ENCODE peak calls at places on chromosomes 16 and 17, in nine cellular contexts. G, M, H, A, Y, O, S, K and N are unnamed samples.

GRCh38 chr16:59440-60059 is 5.9 kb downstream of the SNRNP25 start:
- DNase-seq in Y (no peak), O (no peak), A (no peak), G (no peak), M (no peak), S (no peak), H (no peak), K (no peak), N (no peak)

GRCh38 chr17:1762233-1762905 is 509 bp downstream of the SERPINF1 start:
- DNase-seq in G (no peak), H (no peak), M (peak), Y (no peak), O (no peak), A (no peak), K (no peak), S (no peak), N (no peak)

GRCh38 chr16:12239953-12240485 is 263.5 kb downstream of the SNX29 start:
- DNase-seq in H (no peak), K (no peak), M (peak), A (no peak), Y (no peak), O (no peak), S (no peak), G (no peak), N (no peak)

GRCh38 chr16:17408955-17409441 is 61.8 kb downstream of the XYLT1 start:
- DNase-seq in S (no peak), M (no peak), G (no peak), K (no peak), O (no peak), A (no peak), Y (peak), H (peak), N (peak)

GRCh38 chr16:31362476-31363405 is 7.8 kb downstream of the ITGAX start:
- DNase-seq in K (no peak), G (peak), H (no peak), M (no peak), O (peak), Y (no peak), A (no peak), S (no peak), N (no peak)

GRCh38 chr17:50270430-50271172 is 3.7 kb upstream of the TMEM92 start:
- DNase-seq in O (peak), K (peak), G (peak), M (peak), Y (no peak), H (no peak), S (no peak), A (no peak), N (no peak)

GRCh38 chr16:69601250-69601649 is 35.5 kb downstream of the NFAT5 start:
- DNase-seq in K (no peak), A (no peak), H (no peak), S (no peak), Y (no peak), M (no peak), G (no peak), O (no peak), N (no peak)

GRCh38 chr17:62781356-62781755 is 26.8 kb downstream of the MARCHF10 start:
- DNase-seq in M (peak), S (no peak), A (no peak), K (no peak), H (no peak), G (no peak), Y (no peak), O (no peak), N (no peak)

GRCh38 chr17:34579979-34580684 is 750 bp downstream of the TMEM132E start:
- DNase-seq in H (peak), O (no peak), G (peak), K (no peak), Y (no peak), M (no peak), S (no peak), A (no peak), N (peak)

GRCh38 chr17:79150799-79151198 is 76.2 kb downstream of the ENGASE start:
- DNase-seq in G (no peak), O (no peak), M (no peak), S (no peak), H (no peak), Y (no peak), A (no peak), K (no peak), N (no peak)

GRCh38 chr17:79147791-79148506 is 73.3 kb downstream of the ENGASE start:
- DNase-seq in M (no peak), G (no peak), O (no peak), H (no peak), A (no peak), Y (no peak), S (no peak), K (no peak), N (no peak)

GRCh38 chr17:79150035-79150733 is 75.6 kb downstream of the ENGASE start:
- DNase-seq in O (no peak), Y (no peak), K (no peak), H (no peak), A (no peak), M (no peak), S (no peak), G (no peak), N (no peak)

GRCh38 chr17:79146562-79146961 is 71.9 kb downstream of the ENGASE start:
- DNase-seq in G (no peak), M (no peak), H (no peak), S (no peak), Y (no peak), K (no peak), O (no peak), A (no peak), N (no peak)

DNA sequence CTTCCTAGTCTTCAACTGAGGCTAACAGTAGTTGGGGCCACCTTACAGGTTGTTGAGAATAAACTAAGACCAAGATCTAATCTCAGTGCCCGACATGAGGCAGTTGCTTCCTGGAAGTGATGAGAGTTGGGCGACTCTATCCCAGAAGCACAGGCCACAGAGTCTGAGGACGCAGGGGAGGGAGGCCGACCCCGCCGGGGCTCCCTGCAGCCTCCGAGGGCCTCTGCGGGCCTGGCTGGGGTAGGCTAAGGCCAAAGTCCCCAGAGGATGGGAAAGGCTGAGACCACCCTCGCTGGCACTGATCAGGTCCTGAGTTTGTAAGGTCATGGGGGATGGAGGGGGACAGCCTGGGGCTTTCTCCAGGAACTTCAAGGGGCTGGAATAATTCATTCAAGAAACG is 74.0 kb downstream of the ENGASE start:
- DNase-seq in M (no peak), H (no peak), A (no peak), S (no peak), O (no peak), G (no peak), K (no peak), Y (no peak), N (no peak)
- TF ChIP-seq CTCF in M (no peak), H (no peak), A (no peak), S (no peak), O (no peak), G (no peak), K (no peak), Y (no peak), N (no peak)

GRCh38 chr17:28574536-28574935 is 2.2 kb downstream of the ALDOC start:
- DNase-seq in G (no peak), S (no peak), Y (no peak), K (no peak), A (no peak), M (no peak), O (no peak), H (no peak), N (no peak)
- TF ChIP-seq CTCF in G (no peak), S (peak), Y (no peak), K (peak), A (no peak), M (no peak), O (no peak), H (peak), N (no peak)

DNA sequence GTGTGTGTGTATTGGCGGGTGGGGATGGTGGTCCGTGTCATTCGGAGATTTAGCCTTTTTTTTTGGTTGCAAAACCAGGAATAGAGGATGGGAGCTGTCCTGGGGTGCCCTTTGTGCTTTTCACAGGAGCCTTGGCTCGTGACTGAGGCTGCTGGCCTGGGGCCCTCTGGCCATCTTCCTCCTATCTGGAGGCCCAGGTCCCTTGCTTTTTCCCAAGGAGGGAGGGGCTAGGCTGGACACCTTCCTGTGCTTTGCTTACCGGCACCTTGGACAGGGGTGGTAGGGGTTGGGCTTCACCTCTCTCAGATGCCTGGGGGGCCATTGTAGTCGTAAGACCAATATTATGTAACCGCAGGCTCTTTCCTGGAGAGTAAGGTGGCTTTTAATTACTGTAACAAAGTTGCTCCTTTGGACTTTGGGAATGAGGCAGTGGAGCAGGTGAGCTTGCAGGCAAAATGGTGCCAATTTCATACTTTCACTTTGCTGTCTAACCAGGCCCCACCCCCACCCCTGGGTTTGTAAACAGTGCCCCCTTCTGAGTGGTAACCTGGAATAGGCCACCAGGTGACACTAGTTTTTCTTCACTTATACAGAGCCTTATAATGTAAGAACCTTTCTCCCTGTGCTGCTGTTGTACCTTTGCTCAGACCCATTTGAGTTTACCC is 1.2 kb downstream of the DYNLL2 start:
- DNase-seq in A (peak), S (no peak), G (no peak), Y (peak), K (peak), O (no peak), H (peak), M (peak), N (peak)
- TF ChIP-seq CTCF in A (no peak), S (peak), G (peak), Y (peak), K (peak), O (peak), H (peak), M (no peak), N (peak)

DNA sequence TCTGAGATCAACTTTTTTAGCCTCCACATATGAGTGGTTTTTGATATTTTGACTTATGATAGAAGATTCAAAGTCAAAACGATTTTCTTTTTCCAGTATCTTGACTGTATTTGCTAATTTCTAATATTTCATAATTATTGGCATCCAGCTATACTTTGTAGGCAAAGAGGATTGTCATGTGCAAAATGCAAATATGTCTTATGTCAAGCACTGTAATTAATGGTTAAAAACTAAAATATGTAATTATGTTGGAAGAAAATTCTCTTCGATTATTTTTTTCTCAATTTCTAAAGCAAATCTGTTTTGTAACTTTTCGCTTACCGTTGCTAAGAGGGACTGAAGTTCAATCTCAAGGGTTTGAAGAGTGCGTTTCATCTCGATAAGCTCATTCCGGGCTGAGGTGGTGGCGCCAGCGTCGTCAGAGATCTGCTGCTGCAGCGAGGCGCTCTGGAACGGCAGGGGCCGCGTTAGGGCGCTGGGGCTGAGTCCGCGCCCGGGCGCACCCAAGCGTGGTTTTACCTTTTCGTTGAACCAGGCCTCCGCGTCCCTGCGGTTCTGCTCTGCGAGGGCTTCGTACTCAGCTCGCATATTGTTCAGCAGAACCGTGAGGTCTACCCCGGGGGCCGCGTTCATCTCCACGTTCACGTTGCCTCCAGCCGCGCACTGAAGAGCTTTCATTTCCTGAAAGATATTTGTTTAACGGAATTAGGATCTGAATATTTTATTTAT is 3.0 kb downstream of the KRT27 start:
- DNase-seq in K (no peak), H (no peak), M (peak), A (no peak), O (no peak), Y (no peak), G (no peak), S (no peak), N (no peak)
- TF ChIP-seq CTCF in K (no peak), H (no peak), M (no peak), A (no peak), O (no peak), Y (no peak), G (no peak), S (no peak), N (no peak)

DNA sequence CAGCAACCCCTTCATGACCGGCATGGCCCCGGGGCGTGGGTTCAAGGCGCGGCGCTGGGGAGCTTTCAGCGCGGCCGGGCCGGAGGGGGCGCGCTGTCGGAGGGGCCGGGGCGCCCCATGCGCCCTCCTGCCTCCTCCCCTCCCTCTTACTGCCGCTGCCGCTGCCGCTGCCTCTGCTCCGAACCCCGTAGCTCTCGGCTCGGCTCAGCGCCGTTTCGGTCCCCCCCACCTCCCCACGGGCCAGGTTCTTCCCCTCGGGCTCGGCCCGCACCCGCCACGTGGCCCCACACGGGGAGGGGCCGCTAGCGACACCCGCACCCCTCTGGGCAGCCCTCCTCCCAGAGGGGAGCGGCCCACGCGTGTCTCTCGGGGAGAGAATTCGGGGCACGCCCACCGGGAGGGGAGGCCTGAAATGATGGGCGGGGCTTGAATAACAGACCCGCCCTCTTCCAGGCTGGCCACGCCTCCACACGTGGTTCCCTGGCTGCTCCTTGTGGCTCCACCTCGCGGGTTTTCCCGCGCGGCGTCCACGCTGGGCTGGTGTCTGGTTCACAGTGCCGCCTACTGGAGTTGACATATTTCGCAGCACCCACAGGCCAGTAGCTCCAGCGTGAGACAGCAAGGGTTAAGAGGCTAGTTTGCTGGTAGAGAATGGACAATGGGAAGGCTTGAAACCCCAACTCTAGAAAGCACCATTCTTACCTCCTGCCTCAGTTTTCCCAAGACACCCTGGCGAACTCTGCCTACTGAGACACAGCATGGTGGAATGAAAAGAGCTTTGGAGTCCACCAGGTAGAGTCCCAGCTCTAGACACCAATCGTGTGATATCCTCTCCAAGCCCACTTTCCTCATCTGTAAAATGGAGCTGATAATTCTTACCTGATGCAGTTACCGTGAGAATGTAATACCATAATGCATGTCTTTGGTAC is at the start of gene KCNH4:
- DNase-seq in G (peak), H (peak), A (peak), K (peak), S (no peak), O (no peak), Y (peak), M (peak), N (peak)
- TF ChIP-seq CTCF in G (peak), H (peak), A (peak), K (peak), S (peak), O (peak), Y (peak), M (peak), N (peak)

DNA sequence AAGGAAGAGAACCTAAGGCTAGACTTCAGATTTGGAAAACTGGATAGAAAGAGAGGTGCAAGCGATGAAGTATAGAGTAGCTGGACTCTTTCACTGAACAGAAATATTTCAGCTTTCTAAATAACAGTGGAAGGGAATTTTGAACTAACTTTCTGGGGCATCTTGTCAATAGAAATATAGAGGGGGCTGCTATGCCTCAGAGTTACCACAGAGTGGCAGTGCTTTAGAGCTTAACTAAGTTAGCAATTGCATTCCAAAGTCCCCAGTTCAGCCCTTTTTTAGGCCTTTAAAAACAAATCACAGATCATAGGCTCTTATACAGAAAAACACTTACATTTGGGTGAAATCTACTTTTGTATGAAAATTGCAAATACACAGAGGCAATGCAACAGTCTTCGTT is 154.2 kb upstream of the CDH8 start:
- DNase-seq in Y (no peak), G (no peak), K (no peak), A (peak), O (no peak), M (peak), S (no peak), H (peak), N (no peak)
- TF ChIP-seq CTCF in Y (peak), G (peak), K (peak), A (peak), O (peak), M (no peak), S (peak), H (peak), N (peak)